ENCODE peak calls at places on chromosomes 11 and 22, in four cellular contexts. One of them, this sample, is unnamed.

GRCh38 chr11:9875862-9876261 is 212.0 kb downstream of the SWAP70 start:
- DNase-seq in H9: no peak
- DNase-seq in ovary: no peak
- DNase-seq in HCT116: no peak
- DNase-seq in this sample: no peak

GRCh38 chr11:8913961-8914660 is 3.1 kb downstream of the AKIP1 start:
- DNase-seq in H9: peak
- DNase-seq in ovary: peak
- DNase-seq in HCT116: no peak
- DNase-seq in this sample: no peak

GRCh38 chr11:121723261-121723741 is 270.5 kb upstream of the SORL1-AS1 start:
- DNase-seq in H9: peak
- DNase-seq in ovary: peak
- DNase-seq in HCT116: no peak
- DNase-seq in this sample: no peak

GRCh38 chr11:45413156-45413833 is 127.2 kb upstream of the SYT13 start:
- DNase-seq in H9: no peak
- DNase-seq in ovary: no peak
- DNase-seq in HCT116: no peak
- DNase-seq in this sample: no peak

GRCh38 chr11:10096987-10097386 is 197.0 kb downstream of the SBF2 start:
- DNase-seq in H9: no peak
- DNase-seq in ovary: no peak
- DNase-seq in HCT116: no peak
- DNase-seq in this sample: no peak

GRCh38 chr11:72298931-72299330 is 55.0 kb upstream of the PHOX2A start:
- DNase-seq in H9: no peak
- DNase-seq in ovary: no peak
- DNase-seq in HCT116: no peak
- DNase-seq in this sample: no peak

GRCh38 chr11:27120211-27120610 is 79.6 kb downstream of the BBOX1 start:
- DNase-seq in H9: no peak
- DNase-seq in ovary: no peak
- DNase-seq in HCT116: no peak
- DNase-seq in this sample: no peak

GRCh38 chr11:28104425-28104824 is 3.5 kb downstream of the KIF18A start:
- DNase-seq in H9: no peak
- DNase-seq in ovary: no peak
- DNase-seq in HCT116: no peak
- DNase-seq in this sample: no peak

GRCh38 chr22:36235585-36235984 is 3.7 kb downstream of the APOL2 start:
- DNase-seq in H9: no peak
- DNase-seq in ovary: no peak
- DNase-seq in HCT116: no peak
- DNase-seq in this sample: no peak

GRCh38 chr11:46597609-46598219 is 3.9 kb upstream of the AMBRA1 start:
- DNase-seq in H9: no peak
- DNase-seq in ovary: no peak
- DNase-seq in HCT116: no peak
- DNase-seq in this sample: no peak

GRCh38 chr22:29633514-29634312 is 30.3 kb downstream of the NF2 start:
- DNase-seq in H9: no peak
- DNase-seq in ovary: no peak
- DNase-seq in HCT116: no peak
- DNase-seq in this sample: no peak

GRCh38 chr11:130156108-130157022 is 3.2 kb upstream of the ST14 start:
- DNase-seq in H9: no peak
- DNase-seq in ovary: no peak
- DNase-seq in HCT116: no peak
- DNase-seq in this sample: no peak

GRCh38 chr11:108224908-108225786 is 2.3 kb downstream of the ATM start:
- DNase-seq in H9: no peak
- DNase-seq in ovary: no peak
- DNase-seq in HCT116: no peak
- DNase-seq in this sample: no peak

GRCh38 chr11:31810779-31811647 is at the start of gene PAX6:
- DNase-seq in H9: peak
- DNase-seq in ovary: no peak
- DNase-seq in HCT116: peak
- DNase-seq in this sample: no peak

GRCh38 chr11:132084433-132084832 is 714.0 kb downstream of the NTM start:
- DNase-seq in H9: no peak
- DNase-seq in ovary: no peak
- DNase-seq in HCT116: no peak
- DNase-seq in this sample: no peak

GRCh38 chr22:30182365-30182764 is 64.2 kb downstream of the LIF start:
- DNase-seq in H9: no peak
- DNase-seq in ovary: no peak
- DNase-seq in HCT116: no peak
- DNase-seq in this sample: no peak

GRCh38 chr22:19977296-19978243 is 36.0 kb upstream of the TXNRD2 start:
- DNase-seq in H9: no peak
- DNase-seq in ovary: no peak
- DNase-seq in HCT116: no peak
- DNase-seq in this sample: no peak
- TF ChIP-seq CTCF in H9: no peak
- TF ChIP-seq CTCF in ovary: no peak
- TF ChIP-seq CTCF in HCT116: no peak
- TF ChIP-seq CTCF in this sample: no peak

DNA sequence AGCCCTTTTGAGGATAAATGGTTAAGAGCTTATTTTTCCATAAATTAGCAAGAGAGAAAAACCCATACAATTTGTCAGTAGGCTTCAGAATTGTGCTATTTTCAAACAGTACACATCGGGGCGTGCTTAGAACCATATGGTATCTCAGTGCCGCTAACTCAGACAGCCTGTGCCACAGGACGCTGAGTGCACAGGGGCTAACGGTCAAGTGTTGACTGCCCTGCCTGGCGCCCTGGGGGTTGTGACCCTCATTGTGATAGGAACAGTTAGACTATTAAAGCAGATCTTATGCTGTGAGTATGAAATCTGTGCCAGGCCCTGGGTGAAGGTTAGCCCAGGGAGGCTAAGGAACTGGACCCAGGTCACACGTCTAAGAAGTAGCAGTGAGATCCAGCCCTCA is 1519.7 kb downstream of the BRD1 start:
- DNase-seq in H9: no peak
- DNase-seq in ovary: no peak
- DNase-seq in HCT116: no peak
- DNase-seq in this sample: no peak
- H3K27ac ChIP-seq in H9: no peak
- H3K27ac ChIP-seq in ovary: no peak
- H3K27ac ChIP-seq in HCT116: no peak
- H3K27ac ChIP-seq in this sample: no peak

GRCh38 chr11:13249992-13250391 is 27.6 kb upstream of the BMAL1 start:
- DNase-seq in H9: no peak
- DNase-seq in ovary: no peak
- DNase-seq in HCT116: no peak
- DNase-seq in this sample: no peak
- TF ChIP-seq CTCF in H9: peak
- TF ChIP-seq CTCF in ovary: no peak
- TF ChIP-seq CTCF in HCT116: peak
- TF ChIP-seq CTCF in this sample: peak

GRCh38 chr22:43998865-43999264 is 25.2 kb upstream of the PARVB start:
- DNase-seq in H9: no peak
- DNase-seq in ovary: no peak
- DNase-seq in HCT116: no peak
- DNase-seq in this sample: no peak

GRCh38 chr22:44000123-44000522 is 24.0 kb upstream of the PARVB start:
- DNase-seq in H9: no peak
- DNase-seq in ovary: no peak
- DNase-seq in HCT116: no peak
- DNase-seq in this sample: no peak

GRCh38 chr22:44002324-44002723 is 21.8 kb upstream of the PARVB start:
- DNase-seq in H9: no peak
- DNase-seq in ovary: no peak
- DNase-seq in HCT116: no peak
- DNase-seq in this sample: no peak

GRCh38 chr22:43996981-43997265 is 27.2 kb upstream of the PARVB start:
- DNase-seq in H9: peak
- DNase-seq in ovary: no peak
- DNase-seq in HCT116: no peak
- DNase-seq in this sample: no peak

GRCh38 chr22:43999378-43999777 is 24.7 kb upstream of the PARVB start:
- DNase-seq in H9: no peak
- DNase-seq in ovary: no peak
- DNase-seq in HCT116: no peak
- DNase-seq in this sample: no peak
- H3K27ac ChIP-seq in H9: no peak
- H3K27ac ChIP-seq in ovary: no peak
- H3K27ac ChIP-seq in HCT116: no peak
- H3K27ac ChIP-seq in this sample: no peak

DNA sequence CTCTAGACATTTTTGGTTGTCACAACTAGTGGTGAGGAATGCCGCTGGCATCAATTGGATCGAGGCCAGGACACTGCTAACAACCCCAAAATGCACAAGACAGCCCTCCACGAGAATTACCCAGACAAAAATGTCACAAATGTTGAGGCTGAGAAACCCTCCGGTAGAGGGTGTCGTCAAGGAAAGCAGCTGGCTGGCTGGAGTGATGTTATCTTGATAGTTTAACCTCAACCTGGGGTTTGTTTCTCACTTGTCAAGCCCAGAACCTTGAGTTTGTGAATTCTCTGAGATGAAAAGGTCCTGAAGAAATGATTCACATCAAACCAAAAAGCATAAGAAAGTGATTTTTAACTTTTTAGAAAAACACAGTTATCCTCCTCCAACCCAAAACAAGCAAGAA is 21.1 kb upstream of the TMPRSS13 start:
- DNase-seq in H9: no peak
- DNase-seq in ovary: no peak
- DNase-seq in HCT116: no peak
- DNase-seq in this sample: no peak
- TF ChIP-seq CTCF in H9: no peak
- TF ChIP-seq CTCF in ovary: no peak
- TF ChIP-seq CTCF in HCT116: no peak
- TF ChIP-seq CTCF in this sample: no peak

GRCh38 chr11:112790286-112790685 is 170.9 kb upstream of the NCAM1 start:
- DNase-seq in H9: no peak
- DNase-seq in ovary: no peak
- DNase-seq in HCT116: no peak
- DNase-seq in this sample: no peak

GRCh38 chr11:112795142-112795815 is 165.9 kb upstream of the NCAM1 start:
- DNase-seq in H9: peak
- DNase-seq in ovary: no peak
- DNase-seq in HCT116: peak
- DNase-seq in this sample: no peak

GRCh38 chr11:112794321-112794720 is 166.9 kb upstream of the NCAM1 start:
- DNase-seq in H9: no peak
- DNase-seq in ovary: no peak
- DNase-seq in HCT116: no peak
- DNase-seq in this sample: no peak

GRCh38 chr11:112795896-112796686 is 165.1 kb upstream of the NCAM1 start:
- DNase-seq in H9: no peak
- DNase-seq in ovary: no peak
- DNase-seq in HCT116: no peak
- DNase-seq in this sample: no peak

DNA sequence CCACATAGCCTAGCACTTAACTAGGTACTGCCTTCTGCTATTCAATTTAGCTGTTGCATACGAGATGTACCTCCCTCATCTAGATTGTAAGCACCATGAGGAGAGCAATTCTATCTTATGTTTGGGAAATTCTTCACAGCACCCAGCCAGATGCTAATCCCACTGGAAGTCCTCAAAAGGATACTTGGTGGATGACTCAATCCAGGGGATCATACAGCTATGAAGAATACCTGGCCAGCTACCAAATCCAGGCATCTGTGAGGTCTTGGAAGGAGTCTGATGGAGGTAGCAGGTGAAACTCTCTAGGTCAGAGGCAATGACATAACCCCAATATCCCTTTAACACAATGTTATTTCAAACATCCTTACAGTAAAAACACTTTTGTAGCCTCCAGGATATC is 167.8 kb upstream of the NCAM1 start:
- DNase-seq in H9: no peak
- DNase-seq in ovary: no peak
- DNase-seq in HCT116: no peak
- DNase-seq in this sample: no peak
- H3K27ac ChIP-seq in H9: no peak
- H3K27ac ChIP-seq in ovary: no peak
- H3K27ac ChIP-seq in HCT116: no peak
- H3K27ac ChIP-seq in this sample: no peak

DNA sequence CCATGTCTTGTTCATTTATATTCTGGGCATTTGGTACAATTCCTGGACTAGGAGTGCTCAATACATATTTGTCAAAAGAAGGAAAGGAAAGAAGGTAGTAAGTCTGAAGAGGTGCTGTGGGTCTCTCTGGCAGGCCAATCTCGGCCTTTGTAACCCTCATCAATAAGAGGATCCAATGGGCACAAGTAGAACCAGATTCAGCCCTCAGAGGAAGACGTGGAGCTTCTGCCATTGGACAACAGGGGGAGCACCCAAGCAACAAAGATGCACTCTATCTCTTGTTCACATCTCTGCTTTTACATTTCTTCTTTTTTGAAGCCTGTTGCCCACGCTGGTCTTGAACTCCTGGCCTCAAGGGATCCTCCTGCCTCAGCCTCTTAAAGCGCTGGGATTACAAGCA is 2.2 kb upstream of the VPS11 start:
- DNase-seq in H9: peak
- DNase-seq in ovary: no peak
- DNase-seq in HCT116: no peak
- DNase-seq in this sample: no peak
- TF ChIP-seq CTCF in H9: peak
- TF ChIP-seq CTCF in ovary: no peak
- TF ChIP-seq CTCF in HCT116: peak
- TF ChIP-seq CTCF in this sample: peak

GRCh38 chr22:45469573-45470383 is 32.9 kb upstream of the FBLN1 start:
- DNase-seq in H9: no peak
- DNase-seq in ovary: peak
- DNase-seq in HCT116: no peak
- DNase-seq in this sample: no peak
- H3K27ac ChIP-seq in H9: no peak
- H3K27ac ChIP-seq in ovary: no peak
- H3K27ac ChIP-seq in HCT116: peak
- H3K27ac ChIP-seq in this sample: peak